ENCODE peak calls at places on chromosomes 7 and 10, in ten cellular contexts. One of them, this sample, is unnamed.

GRCh38 chr7:39453743-39454355 is 112.4 kb upstream of the YAE1 start:
- DNase-seq in IMR-90: peak; percentile 59
- DNase-seq in fibroblast of lung: peak; percentile 39
- DNase-seq in mesendoderm: peak; percentile 83
- DNase-seq in A549: peak; percentile 25
- DNase-seq in hepatocyte: peak; percentile 61
- DNase-seq in HCT116: peak; percentile 48
- DNase-seq in OCI-LY7: peak; percentile 62
- DNase-seq in heart right ventricle: no peak
- DNase-seq in right cardiac atrium: no peak
- DNase-seq in this sample: peak; percentile 50

GRCh38 chr10:35012781-35013180 is 77.4 kb downstream of the CUL2 start:
- DNase-seq in IMR-90: no peak
- DNase-seq in fibroblast of lung: no peak
- DNase-seq in mesendoderm: peak; percentile 49
- DNase-seq in A549: no peak
- DNase-seq in hepatocyte: no peak
- DNase-seq in HCT116: no peak
- DNase-seq in OCI-LY7: no peak
- DNase-seq in heart right ventricle: no peak
- DNase-seq in right cardiac atrium: no peak
- DNase-seq in this sample: no peak

GRCh38 chr10:79463578-79464496 is 18.4 kb upstream of the ZCCHC24 start:
- DNase-seq in IMR-90: no peak
- DNase-seq in fibroblast of lung: no peak
- DNase-seq in mesendoderm: no peak
- DNase-seq in A549: no peak
- DNase-seq in hepatocyte: no peak
- DNase-seq in HCT116: no peak
- DNase-seq in OCI-LY7: no peak
- DNase-seq in heart right ventricle: peak; percentile 53
- DNase-seq in right cardiac atrium: peak; percentile 64
- DNase-seq in this sample: peak; percentile 97

GRCh38 chr10:25531662-25532061 is 356.9 kb downstream of the GPR158 start:
- DNase-seq in IMR-90: no peak
- DNase-seq in fibroblast of lung: no peak
- DNase-seq in mesendoderm: no peak
- DNase-seq in A549: no peak
- DNase-seq in hepatocyte: no peak
- DNase-seq in HCT116: no peak
- DNase-seq in OCI-LY7: no peak
- DNase-seq in heart right ventricle: no peak
- DNase-seq in right cardiac atrium: no peak
- DNase-seq in this sample: no peak

GRCh38 chr10:63083904-63084689 is 49.0 kb upstream of the NRBF2 start:
- DNase-seq in IMR-90: peak; percentile 77
- DNase-seq in fibroblast of lung: peak; percentile 78
- DNase-seq in mesendoderm: peak; percentile 84
- DNase-seq in A549: peak; percentile 41
- DNase-seq in hepatocyte: peak; percentile 76
- DNase-seq in HCT116: peak; percentile 71
- DNase-seq in OCI-LY7: peak; percentile 74
- DNase-seq in heart right ventricle: peak; percentile 14
- DNase-seq in right cardiac atrium: peak; percentile 69
- DNase-seq in this sample: peak; percentile 73

GRCh38 chr10:92729886-92730285 is 40.1 kb downstream of the HHEX start:
- DNase-seq in IMR-90: no peak
- DNase-seq in fibroblast of lung: no peak
- DNase-seq in mesendoderm: no peak
- DNase-seq in A549: no peak
- DNase-seq in hepatocyte: no peak
- DNase-seq in HCT116: no peak
- DNase-seq in OCI-LY7: peak; percentile 90
- DNase-seq in heart right ventricle: no peak
- DNase-seq in right cardiac atrium: no peak
- DNase-seq in this sample: no peak

GRCh38 chr10:114631090-114631677 is 26.9 kb downstream of the ABLIM1 start:
- DNase-seq in IMR-90: no peak
- DNase-seq in fibroblast of lung: no peak
- DNase-seq in mesendoderm: no peak
- DNase-seq in A549: no peak
- DNase-seq in hepatocyte: no peak
- DNase-seq in HCT116: no peak
- DNase-seq in OCI-LY7: no peak
- DNase-seq in heart right ventricle: no peak
- DNase-seq in right cardiac atrium: no peak
- DNase-seq in this sample: no peak

GRCh38 chr7:132362059-132362458 is 214.2 kb downstream of the PLXNA4 start:
- DNase-seq in IMR-90: no peak
- DNase-seq in fibroblast of lung: no peak
- DNase-seq in mesendoderm: no peak
- DNase-seq in A549: no peak
- DNase-seq in hepatocyte: no peak
- DNase-seq in HCT116: no peak
- DNase-seq in OCI-LY7: no peak
- DNase-seq in heart right ventricle: no peak
- DNase-seq in right cardiac atrium: no peak
- DNase-seq in this sample: no peak

GRCh38 chr7:156949541-156950380 is at the start of gene NOM1:
- DNase-seq in IMR-90: peak; percentile 74
- DNase-seq in fibroblast of lung: peak; percentile 75
- DNase-seq in mesendoderm: peak; percentile 88
- DNase-seq in A549: peak; percentile 80
- DNase-seq in hepatocyte: peak; percentile 94
- DNase-seq in HCT116: peak; percentile 56
- DNase-seq in OCI-LY7: peak; percentile 93
- DNase-seq in heart right ventricle: peak; percentile 93
- DNase-seq in right cardiac atrium: peak; percentile 92
- DNase-seq in this sample: peak; percentile 89

GRCh38 chr10:93061594-93062498 is 1.2 kb downstream of the CYP26C1 start:
- DNase-seq in IMR-90: peak; percentile 33
- DNase-seq in fibroblast of lung: no peak
- DNase-seq in mesendoderm: no peak
- DNase-seq in A549: no peak
- DNase-seq in hepatocyte: no peak
- DNase-seq in HCT116: no peak
- DNase-seq in OCI-LY7: no peak
- DNase-seq in heart right ventricle: no peak
- DNase-seq in right cardiac atrium: no peak
- DNase-seq in this sample: no peak

GRCh38 chr10:43863859-43864591 is 215.3 kb upstream of the ZNF32 start:
- DNase-seq in IMR-90: peak; percentile 85
- DNase-seq in fibroblast of lung: peak; percentile 93
- DNase-seq in mesendoderm: no peak
- DNase-seq in A549: no peak
- DNase-seq in hepatocyte: peak; percentile 74
- DNase-seq in HCT116: no peak
- DNase-seq in OCI-LY7: no peak
- DNase-seq in heart right ventricle: peak; percentile 44
- DNase-seq in right cardiac atrium: peak; percentile 53
- DNase-seq in this sample: no peak

GRCh38 chr10:14414901-14415300 is 84.2 kb upstream of the FRMD4A start:
- DNase-seq in IMR-90: peak; percentile 85
- DNase-seq in fibroblast of lung: peak; percentile 91
- DNase-seq in mesendoderm: no peak
- DNase-seq in A549: no peak
- DNase-seq in hepatocyte: no peak
- DNase-seq in HCT116: no peak
- DNase-seq in OCI-LY7: no peak
- DNase-seq in heart right ventricle: no peak
- DNase-seq in right cardiac atrium: no peak
- DNase-seq in this sample: no peak

GRCh38 chr7:2812119-2812487 is 32.0 kb downstream of the GNA12 start:
- DNase-seq in IMR-90: peak; percentile 69
- DNase-seq in fibroblast of lung: peak; percentile 75
- DNase-seq in mesendoderm: no peak
- DNase-seq in A549: no peak
- DNase-seq in hepatocyte: no peak
- DNase-seq in HCT116: no peak
- DNase-seq in OCI-LY7: no peak
- DNase-seq in heart right ventricle: no peak
- DNase-seq in right cardiac atrium: no peak
- DNase-seq in this sample: no peak

GRCh38 chr7:47506716-47507354 is 75.1 kb downstream of the TNS3 start:
- DNase-seq in IMR-90: peak; percentile 59
- DNase-seq in fibroblast of lung: peak; percentile 93
- DNase-seq in mesendoderm: no peak
- DNase-seq in A549: no peak
- DNase-seq in hepatocyte: no peak
- DNase-seq in HCT116: no peak
- DNase-seq in OCI-LY7: no peak
- DNase-seq in heart right ventricle: no peak
- DNase-seq in right cardiac atrium: no peak
- DNase-seq in this sample: peak; percentile 77

GRCh38 chr10:105063796-105064195 is 422.7 kb downstream of the SORCS3 start:
- DNase-seq in IMR-90: no peak
- DNase-seq in fibroblast of lung: peak; percentile 53
- DNase-seq in mesendoderm: peak; percentile 83
- DNase-seq in A549: no peak
- DNase-seq in hepatocyte: peak; percentile 65
- DNase-seq in HCT116: peak; percentile 2
- DNase-seq in OCI-LY7: peak; percentile 17
- DNase-seq in heart right ventricle: peak; percentile 9
- DNase-seq in right cardiac atrium: peak; percentile 14
- DNase-seq in this sample: peak; percentile 29

GRCh38 chr10:32960022-32960421 is 2.0 kb upstream of the ITGB1 start:
- DNase-seq in IMR-90: no peak
- DNase-seq in fibroblast of lung: no peak
- DNase-seq in mesendoderm: no peak
- DNase-seq in A549: no peak
- DNase-seq in hepatocyte: no peak
- DNase-seq in HCT116: no peak
- DNase-seq in OCI-LY7: peak; percentile 76
- DNase-seq in heart right ventricle: no peak
- DNase-seq in right cardiac atrium: no peak
- DNase-seq in this sample: no peak
- H3K4me3 ChIP-seq in IMR-90: peak overlapping the region; percentile 81
- H3K4me3 ChIP-seq in fibroblast of lung: peak overlapping the region; percentile 90
- H3K4me3 ChIP-seq in mesendoderm: no peak overlapping the region
- H3K4me3 ChIP-seq in A549: peak overlapping the region; percentile 74
- H3K4me3 ChIP-seq in hepatocyte: no peak overlapping the region
- H3K4me3 ChIP-seq in HCT116: no peak overlapping the region
- H3K4me3 ChIP-seq in OCI-LY7: peak overlapping the region; percentile 94
- H3K4me3 ChIP-seq in heart right ventricle: peak overlapping the region; percentile 99
- H3K4me3 ChIP-seq in right cardiac atrium: peak overlapping the region; percentile 47
- H3K4me3 ChIP-seq in this sample: peak overlapping the region; percentile 97

DNA sequence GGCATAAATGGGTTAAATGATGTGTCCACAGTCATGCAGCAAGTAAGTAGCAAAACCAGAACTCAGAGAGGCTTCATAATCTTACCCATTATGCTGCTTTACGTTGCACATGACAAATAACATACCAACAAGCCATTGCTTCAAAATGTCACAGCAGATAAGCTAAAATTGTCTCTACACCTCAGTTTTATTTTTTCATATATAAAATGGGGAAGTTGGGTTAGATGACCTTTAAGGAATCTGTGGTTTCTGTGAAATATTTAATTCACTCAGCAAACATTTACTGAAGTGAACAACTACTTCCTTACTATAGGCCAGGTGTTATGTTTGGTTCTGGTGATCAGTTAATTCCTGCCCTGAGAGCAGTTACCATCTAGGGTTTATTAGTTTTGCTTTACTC is 2.3 kb upstream of the ASCC1 start:
- DNase-seq in IMR-90: no peak
- DNase-seq in fibroblast of lung: no peak
- DNase-seq in mesendoderm: no peak
- DNase-seq in A549: no peak
- DNase-seq in hepatocyte: no peak
- DNase-seq in HCT116: no peak
- DNase-seq in OCI-LY7: peak; percentile 77
- DNase-seq in heart right ventricle: no peak
- DNase-seq in right cardiac atrium: no peak
- DNase-seq in this sample: no peak
- H3K4me1 ChIP-seq in IMR-90: peaks cover 4% of the 10 kb centered on the region
- H3K4me1 ChIP-seq in fibroblast of lung: peaks cover 5% of the 10 kb centered on the region
- H3K4me1 ChIP-seq in mesendoderm: no peaks in the 10 kb centered on the region
- H3K4me1 ChIP-seq in A549: peaks cover 43% of the 10 kb centered on the region
- H3K4me1 ChIP-seq in hepatocyte: peaks cover 20% of the 10 kb centered on the region
- H3K4me1 ChIP-seq in HCT116: peaks cover 16% of the 10 kb centered on the region
- H3K4me1 ChIP-seq in OCI-LY7: peaks cover 47% of the 10 kb centered on the region
- H3K4me1 ChIP-seq in heart right ventricle: peaks cover 43% of the 10 kb centered on the region
- H3K4me1 ChIP-seq in right cardiac atrium: no peaks in the 10 kb centered on the region
- H3K4me1 ChIP-seq in this sample: no peaks in the 10 kb centered on the region

GRCh38 chr10:73096452-73097304 is at the start of gene P4HA1:
- DNase-seq in IMR-90: peak; percentile 96
- DNase-seq in fibroblast of lung: peak; percentile 95
- DNase-seq in mesendoderm: peak; percentile 98
- DNase-seq in A549: peak; percentile 94
- DNase-seq in hepatocyte: peak; percentile 99
- DNase-seq in HCT116: peak; percentile 91
- DNase-seq in OCI-LY7: peak; percentile 96
- DNase-seq in heart right ventricle: peak; percentile 100
- DNase-seq in right cardiac atrium: peak; percentile 100
- DNase-seq in this sample: peak; percentile 99

GRCh38 chr10:73094986-73095478 is 1.6 kb downstream of the P4HA1 start:
- DNase-seq in IMR-90: no peak
- DNase-seq in fibroblast of lung: no peak
- DNase-seq in mesendoderm: no peak
- DNase-seq in A549: no peak
- DNase-seq in hepatocyte: no peak
- DNase-seq in HCT116: no peak
- DNase-seq in OCI-LY7: no peak
- DNase-seq in heart right ventricle: no peak
- DNase-seq in right cardiac atrium: no peak
- DNase-seq in this sample: peak; percentile 23

GRCh38 chr10:73097305-73097670 is 622 bp upstream of the P4HA1 start:
- DNase-seq in IMR-90: no peak
- DNase-seq in fibroblast of lung: no peak
- DNase-seq in mesendoderm: no peak
- DNase-seq in A549: no peak
- DNase-seq in hepatocyte: peak; percentile 19
- DNase-seq in HCT116: no peak
- DNase-seq in OCI-LY7: no peak
- DNase-seq in heart right ventricle: no peak
- DNase-seq in right cardiac atrium: no peak
- DNase-seq in this sample: no peak

GRCh38 chr10:73095479-73096021 is 1.1 kb downstream of the P4HA1 start:
- DNase-seq in IMR-90: peak; percentile 82
- DNase-seq in fibroblast of lung: peak; percentile 82
- DNase-seq in mesendoderm: peak; percentile 84
- DNase-seq in A549: peak; percentile 48
- DNase-seq in hepatocyte: peak; percentile 80
- DNase-seq in HCT116: no peak
- DNase-seq in OCI-LY7: peak; percentile 52
- DNase-seq in heart right ventricle: peak; percentile 26
- DNase-seq in right cardiac atrium: peak; percentile 64
- DNase-seq in this sample: peak; percentile 71

GRCh38 chr10:73096041-73096451 is 620 bp downstream of the P4HA1 start:
- DNase-seq in IMR-90: peak; percentile 60
- DNase-seq in fibroblast of lung: peak; percentile 71
- DNase-seq in mesendoderm: peak; percentile 92
- DNase-seq in A549: peak; percentile 60
- DNase-seq in hepatocyte: peak; percentile 86
- DNase-seq in HCT116: no peak
- DNase-seq in OCI-LY7: peak; percentile 86
- DNase-seq in heart right ventricle: peak; percentile 70
- DNase-seq in right cardiac atrium: peak; percentile 76
- DNase-seq in this sample: peak; percentile 86
- H3K4me3 ChIP-seq in IMR-90: peak overlapping the region; percentile 71
- H3K4me3 ChIP-seq in fibroblast of lung: peak overlapping the region; percentile 94
- H3K4me3 ChIP-seq in mesendoderm: peak overlapping the region; percentile 95
- H3K4me3 ChIP-seq in A549: peak overlapping the region; percentile 75
- H3K4me3 ChIP-seq in hepatocyte: peak overlapping the region; percentile 60
- H3K4me3 ChIP-seq in HCT116: peak overlapping the region; percentile 91
- H3K4me3 ChIP-seq in OCI-LY7: peak overlapping the region; percentile 87
- H3K4me3 ChIP-seq in heart right ventricle: peak overlapping the region; percentile 92
- H3K4me3 ChIP-seq in right cardiac atrium: peak overlapping the region; percentile 68
- H3K4me3 ChIP-seq in this sample: peak overlapping the region; percentile 72

GRCh38 chr7:102436123-102436522 is 2.7 kb downstream of the ORAI2 start:
- DNase-seq in IMR-90: no peak
- DNase-seq in fibroblast of lung: no peak
- DNase-seq in mesendoderm: no peak
- DNase-seq in A549: no peak
- DNase-seq in hepatocyte: no peak
- DNase-seq in HCT116: no peak
- DNase-seq in OCI-LY7: no peak
- DNase-seq in heart right ventricle: no peak
- DNase-seq in right cardiac atrium: no peak
- DNase-seq in this sample: no peak
- H3K4me1 ChIP-seq in IMR-90: peaks cover 7% of the 10 kb centered on the region
- H3K4me1 ChIP-seq in fibroblast of lung: peaks cover 7% of the 10 kb centered on the region
- H3K4me1 ChIP-seq in mesendoderm: peaks cover 7% of the 10 kb centered on the region
- H3K4me1 ChIP-seq in A549: peaks cover 41% of the 10 kb centered on the region
- H3K4me1 ChIP-seq in hepatocyte: peaks cover 6% of the 10 kb centered on the region
- H3K4me1 ChIP-seq in HCT116: peaks cover 67% of the 10 kb centered on the region
- H3K4me1 ChIP-seq in OCI-LY7: peaks cover 69% of the 10 kb centered on the region
- H3K4me1 ChIP-seq in heart right ventricle: peaks cover 12% of the 10 kb centered on the region
- H3K4me1 ChIP-seq in right cardiac atrium: peaks cover 2% of the 10 kb centered on the region
- H3K4me1 ChIP-seq in this sample: peaks cover 13% of the 10 kb centered on the region

This sample was measured in SJCRH30.